ENCODE peak calls at places on chromosomes 6 and 20, in eight cellular contexts. W is uterus, S is upper lobe of left lung, B is ovary, U is HCT116, P is transverse colon, A is breast epithelium, Q is heart left ventricle. Z is an unnamed sample.

GRCh38 chr20:37797669-37798175 is 103.9 kb downstream of the CTNNBL1 start:
- DNase-seq in B (no peak), U (no peak), Q (no peak), W (no peak), P (no peak), S (no peak), A (no peak), Z (no peak)

GRCh38 chr6:142735182-142735581 is 209.8 kb downstream of the HIVEP2 start:
- DNase-seq in Q (no peak), W (no peak), S (no peak), A (no peak), P (no peak), U (no peak), B (no peak), Z (no peak)

GRCh38 chr20:42494290-42494689 is 695.4 kb downstream of the PTPRT start:
- DNase-seq in W (no peak), P (no peak), S (no peak), Q (no peak), B (no peak), A (no peak), U (no peak), Z (no peak)

GRCh38 chr6:136477548-136477947 is 72.7 kb downstream of the MAP7 start:
- DNase-seq in Q (no peak), B (no peak), W (no peak), U (no peak), P (no peak), S (no peak), A (no peak), Z (no peak)

GRCh38 chr20:14612389-14612788 is 275.0 kb upstream of the FLRT3 start:
- DNase-seq in B (no peak), W (no peak), S (no peak), P (no peak), Q (no peak), U (no peak), A (no peak), Z (no peak)

GRCh38 chr20:44083220-44083933 is 103.6 kb downstream of the JPH2 start:
- DNase-seq in B (no peak), A (no peak), P (no peak), S (no peak), Q (peak; percentile 82), U (peak; percentile 29), W (no peak), Z (no peak)

GRCh38 chr20:32012159-32012682 is 2.0 kb downstream of the CCM2L start:
- DNase-seq in Q (no peak), W (no peak), A (no peak), B (no peak), P (no peak), U (no peak), S (no peak), Z (no peak)

GRCh38 chr6:150567823-150568383 is 31.8 kb upstream of the PLEKHG1 start:
- DNase-seq in S (no peak), U (no peak), B (no peak), Q (peak; percentile 59), P (no peak), W (no peak), A (no peak), Z (no peak)

GRCh38 chr20:62799036-62799435 is 2.8 kb downstream of the MRGBP start:
- DNase-seq in B (no peak), Q (no peak), S (no peak), U (no peak), W (no peak), P (no peak), A (no peak), Z (no peak)

GRCh38 chr6:100116409-100117194 is 122.6 kb upstream of the MCHR2 start:
- DNase-seq in P (peak; percentile 12), S (no peak), A (no peak), B (no peak), U (peak; percentile 80), Q (no peak), W (no peak), Z (no peak)

GRCh38 chr6:37622639-37623038 is 75.0 kb downstream of the MDGA1 start:
- DNase-seq in Q (no peak), B (no peak), S (no peak), W (no peak), U (no peak), P (no peak), A (no peak), Z (no peak)

GRCh38 chr6:33426590-33427563 is 7.0 kb downstream of the SYNGAP1 start:
- DNase-seq in W (no peak), U (no peak), Q (no peak), S (no peak), B (no peak), P (no peak), A (no peak), Z (no peak)

GRCh38 chr6:90900034-90900433 is 313.2 kb upstream of the MAP3K7 start:
- DNase-seq in P (no peak), U (no peak), A (no peak), Q (no peak), B (no peak), W (no peak), S (peak; percentile 24), Z (no peak)

GRCh38 chr6:169415179-169415578 is 161.5 kb upstream of the THBS2 start:
- DNase-seq in U (no peak), Q (no peak), S (no peak), A (no peak), W (no peak), P (no peak), B (no peak), Z (no peak)

GRCh38 chr6:16481680-16482079 is 243.3 kb downstream of the GMPR start:
- DNase-seq in W (no peak), A (no peak), U (no peak), P (no peak), Q (no peak), S (no peak), B (no peak), Z (no peak)

GRCh38 chr6:79841577-79842381 is 105.6 kb downstream of the ELOVL4 start:
- DNase-seq in B (no peak), Q (no peak), S (no peak), W (no peak), U (no peak), P (no peak), A (no peak), Z (no peak)

GRCh38 chr20:37564388-37565133 is 36.9 kb upstream of the BLCAP start:
- DNase-seq in A (no peak), B (peak; percentile 71), U (no peak), P (peak; percentile 44), W (peak; percentile 44), Q (peak; percentile 41), S (no peak), Z (peak; percentile 53)

GRCh38 chr6:67030861-67031260 is 1323.8 kb upstream of the EYS start:
- DNase-seq in U (no peak), S (no peak), Q (no peak), W (no peak), A (no peak), B (no peak), P (no peak), Z (no peak)

GRCh38 chr6:14807130-14807529 is 438.7 kb upstream of the JARID2 start:
- DNase-seq in S (no peak), B (no peak), Q (no peak), A (no peak), P (no peak), W (no peak), U (no peak), Z (no peak)

GRCh38 chr6:116763871-116764270 is 1.6 kb downstream of the FAM162B start:
- DNase-seq in B (no peak), P (no peak), A (no peak), W (no peak), Q (no peak), U (no peak), S (no peak), Z (no peak)

GRCh38 chr6:160036790-160037206 is 67.9 kb downstream of the IGF2R start:
- DNase-seq in P (no peak), W (peak; percentile 56), S (no peak), U (no peak), Q (peak; percentile 49), A (no peak), B (no peak), Z (peak; percentile 91)

GRCh38 chr20:9179867-9180266 is 111.0 kb downstream of the PLCB4 start:
- DNase-seq in B (no peak), P (no peak), W (no peak), A (no peak), S (no peak), U (no peak), Q (no peak), Z (no peak)

GRCh38 chr6:157498817-157499216 is 117.8 kb downstream of the ZDHHC14 start:
- DNase-seq in Q (no peak), A (no peak), W (no peak), P (no peak), S (no peak), U (no peak), B (no peak), Z (no peak)
- TF ChIP-seq POLR2A in Q (no peak), A (no peak), W (no peak), P (no peak), S (no peak), U (no peak), B (no peak), Z (no peak)

DNA sequence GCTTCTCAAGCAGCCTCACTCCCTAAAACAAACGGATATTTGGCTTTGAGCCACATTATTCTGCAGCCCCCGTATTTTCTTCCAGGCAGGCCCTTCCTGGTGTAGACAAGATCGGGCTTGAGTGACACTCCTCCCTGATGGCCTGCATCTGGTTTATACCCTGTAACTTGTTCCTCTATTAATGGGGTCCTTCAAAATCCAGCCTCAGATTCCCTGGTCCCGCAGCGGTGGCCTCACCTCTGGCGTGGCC is 375 bp upstream of the TMEM14C start:
- DNase-seq in B (no peak), Q (no peak), P (no peak), A (no peak), S (no peak), U (no peak), W (no peak), Z (no peak)
- H3K4me1 ChIP-seq in B (peaks cover 10% of the 10 kb centered on the region), Q (peaks cover 35% of the 10 kb centered on the region), P (peaks cover 9% of the 10 kb centered on the region), A (peaks cover 19% of the 10 kb centered on the region), S (peaks cover 18% of the 10 kb centered on the region), U (peaks cover 12% of the 10 kb centered on the region), W (peaks cover 7% of the 10 kb centered on the region), Z (peaks cover 37% of the 10 kb centered on the region)

DNA sequence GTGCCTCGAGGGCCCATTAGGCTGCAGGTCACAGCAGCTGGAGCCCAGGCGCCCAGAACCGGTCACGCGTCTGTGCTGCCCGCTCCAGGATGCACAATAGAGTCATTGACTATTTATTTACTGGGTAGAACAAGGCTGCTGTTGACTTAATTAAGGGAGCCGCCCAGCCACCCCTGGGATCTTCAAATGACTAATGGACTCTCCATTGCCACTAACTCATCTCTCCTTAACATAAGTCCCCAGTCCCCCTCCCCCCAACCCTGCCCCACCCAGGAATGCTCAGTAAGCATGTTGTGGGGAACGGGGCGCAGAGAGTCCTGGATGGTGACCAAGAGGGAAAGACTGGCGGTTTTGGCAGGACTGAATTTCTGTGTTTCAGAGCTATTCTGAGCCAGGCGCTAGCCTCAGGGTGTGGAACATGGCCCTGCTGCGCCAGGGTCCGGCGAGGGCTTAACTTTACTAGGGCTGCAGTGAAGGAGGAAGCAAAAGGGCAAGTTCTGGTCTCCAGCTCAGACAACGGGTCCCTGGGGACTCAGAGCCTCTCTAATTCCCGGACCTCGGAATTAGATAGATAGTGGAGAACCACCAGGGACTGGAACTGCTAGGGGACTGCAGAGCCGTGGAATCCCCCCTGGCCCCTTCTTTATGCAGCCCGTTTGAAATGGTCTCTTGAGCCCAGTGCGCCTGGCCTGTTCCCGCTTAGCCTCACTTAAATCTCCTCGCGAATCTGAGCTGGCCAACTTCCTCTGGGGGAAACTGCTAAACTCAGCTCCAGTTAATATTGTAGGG is 1.5 kb upstream of the GRIK2 start:
- DNase-seq in W (no peak), Q (no peak), U (no peak), S (no peak), A (no peak), P (no peak), B (no peak), Z (peak; percentile 89)
- TF ChIP-seq POLR2A in W (no peak), Q (no peak), U (no peak), S (no peak), A (no peak), P (no peak), B (no peak), Z (no peak)

GRCh38 chr6:146865756-146866266 is 267.0 kb downstream of the ADGB start:
- DNase-seq in B (no peak), A (no peak), S (no peak), P (no peak), W (no peak), U (no peak), Q (no peak), Z (no peak)
- H3K4me1 ChIP-seq in B (no peaks in the 10 kb centered on the region), A (no peaks in the 10 kb centered on the region), S (no peaks in the 10 kb centered on the region), P (no peaks in the 10 kb centered on the region), W (no peaks in the 10 kb centered on the region), U (no peaks in the 10 kb centered on the region), Q (no peaks in the 10 kb centered on the region), Z (peaks cover 2% of the 10 kb centered on the region)